ENCODE peak calls at places on chromosome 3, in four cellular contexts. One of them, this sample, is unnamed.
A peak's percentile ranks its signal among the peaks of the same experiment; 100 is the strongest.

GRCh38 chr3:64067510-64068346 is 44.4 kb upstream of the PSMD6 start:
- DNase-seq in ecto neural progenitor cell: no peak
- DNase-seq in NB4: no peak
- DNase-seq in GM06990: no peak
- DNase-seq in this sample: no peak

GRCh38 chr3:51813539-51813938 is 34.5 kb upstream of the IQCF6 start:
- DNase-seq in ecto neural progenitor cell: no peak
- DNase-seq in NB4: no peak
- DNase-seq in GM06990: no peak
- DNase-seq in this sample: no peak

GRCh38 chr3:186532641-186533072 is 11.5 kb downstream of the CRYGS start:
- DNase-seq in ecto neural progenitor cell: peak; percentile 83
- DNase-seq in NB4: peak; percentile 91
- DNase-seq in GM06990: peak; percentile 68
- DNase-seq in this sample: no peak

GRCh38 chr3:63309780-63310179 is 31.7 kb downstream of the SYNPR start:
- DNase-seq in ecto neural progenitor cell: no peak
- DNase-seq in NB4: no peak
- DNase-seq in GM06990: no peak
- DNase-seq in this sample: no peak

GRCh38 chr3:87614998-87615397 is 338.6 kb upstream of the POU1F1 start:
- DNase-seq in ecto neural progenitor cell: no peak
- DNase-seq in NB4: no peak
- DNase-seq in GM06990: no peak
- DNase-seq in this sample: no peak

GRCh38 chr3:195133462-195133861 is 137.5 kb downstream of the XXYLT1 start:
- DNase-seq in ecto neural progenitor cell: no peak
- DNase-seq in NB4: no peak
- DNase-seq in GM06990: peak; percentile 63
- DNase-seq in this sample: no peak

GRCh38 chr3:107443461-107443860 is 66.2 kb downstream of the CCDC54 start:
- DNase-seq in ecto neural progenitor cell: no peak
- DNase-seq in NB4: no peak
- DNase-seq in GM06990: no peak
- DNase-seq in this sample: no peak

GRCh38 chr3:176354843-176355242 is 842.4 kb downstream of the TBL1XR1 start:
- DNase-seq in ecto neural progenitor cell: no peak
- DNase-seq in NB4: no peak
- DNase-seq in GM06990: no peak
- DNase-seq in this sample: no peak

GRCh38 chr3:127105587-127105986 is 87.3 kb upstream of the PRR23E start:
- DNase-seq in ecto neural progenitor cell: no peak
- DNase-seq in NB4: no peak
- DNase-seq in GM06990: no peak
- DNase-seq in this sample: no peak

GRCh38 chr3:131501949-131502348 is 822 bp downstream of the MRPL3 start:
- DNase-seq in ecto neural progenitor cell: no peak
- DNase-seq in NB4: peak; percentile 25
- DNase-seq in GM06990: peak; percentile 2
- DNase-seq in this sample: no peak

GRCh38 chr3:142159083-142159740 is 9.9 kb upstream of the TFDP2 start:
- DNase-seq in ecto neural progenitor cell: no peak
- DNase-seq in NB4: no peak
- DNase-seq in GM06990: no peak
- DNase-seq in this sample: no peak

GRCh38 chr3:80355144-80355543 is 587.3 kb upstream of the ROBO1 start:
- DNase-seq in ecto neural progenitor cell: no peak
- DNase-seq in NB4: peak; percentile 85
- DNase-seq in GM06990: no peak
- DNase-seq in this sample: no peak

GRCh38 chr3:18580268-18580667 is 155.1 kb upstream of the SATB1 start:
- DNase-seq in ecto neural progenitor cell: no peak
- DNase-seq in NB4: peak; percentile 3
- DNase-seq in GM06990: no peak
- DNase-seq in this sample: no peak

GRCh38 chr3:120436523-120437050 is 14.2 kb downstream of the FSTL1 start:
- DNase-seq in ecto neural progenitor cell: no peak
- DNase-seq in NB4: no peak
- DNase-seq in GM06990: no peak
- DNase-seq in this sample: no peak

GRCh38 chr3:184349563-184350470 is 11.6 kb downstream of the CLCN2 start:
- DNase-seq in ecto neural progenitor cell: no peak
- DNase-seq in NB4: no peak
- DNase-seq in GM06990: no peak
- DNase-seq in this sample: no peak

GRCh38 chr3:73745429-73746247 is 120.9 kb upstream of the PDZRN3 start:
- DNase-seq in ecto neural progenitor cell: no peak
- DNase-seq in NB4: no peak
- DNase-seq in GM06990: no peak
- DNase-seq in this sample: no peak

GRCh38 chr3:24900202-24900601 is 405.6 kb upstream of the THRB start:
- DNase-seq in ecto neural progenitor cell: no peak
- DNase-seq in NB4: no peak
- DNase-seq in GM06990: no peak
- DNase-seq in this sample: no peak

GRCh38 chr3:15791525-15791924 is 6.3 kb downstream of the ANKRD28 start:
- DNase-seq in ecto neural progenitor cell: no peak
- DNase-seq in NB4: no peak
- DNase-seq in GM06990: no peak
- DNase-seq in this sample: no peak

GRCh38 chr3:126928921-126929485 is 53.9 kb upstream of the PLXNA1 start:
- DNase-seq in ecto neural progenitor cell: no peak
- DNase-seq in NB4: no peak
- DNase-seq in GM06990: no peak
- DNase-seq in this sample: no peak

GRCh38 chr3:58175429-58176184 is 35.2 kb downstream of the DNASE1L3 start:
- DNase-seq in ecto neural progenitor cell: no peak
- DNase-seq in NB4: no peak
- DNase-seq in GM06990: no peak
- DNase-seq in this sample: no peak

GRCh38 chr3:194269610-194270145 is 81.5 kb downstream of the CPN2 start:
- DNase-seq in ecto neural progenitor cell: peak; percentile 77
- DNase-seq in NB4: no peak
- DNase-seq in GM06990: peak; percentile 26
- DNase-seq in this sample: peak; percentile 67

This sample was measured in gastrocnemius medialis.